ENCODE peak calls at places on chromosomes 16 and 17, in five cellular contexts. One of them, this sample, is unnamed.
A peak's percentile ranks its signal among the peaks of the same experiment; 100 is the strongest.

GRCh38 chr16:87337247-87337646 is 20.1 kb upstream of the C16orf95 start:
- DNase-seq in astrocyte of the cerebellum: no peak
- DNase-seq in tibial nerve: no peak
- DNase-seq in left ventricle myocardium inferior: no peak
- DNase-seq in kidney epithelial cell: no peak
- DNase-seq in this sample: no peak

GRCh38 chr16:27174798-27175197 is 28.5 kb upstream of the KDM8 start:
- DNase-seq in astrocyte of the cerebellum: no peak
- DNase-seq in tibial nerve: no peak
- DNase-seq in left ventricle myocardium inferior: no peak
- DNase-seq in kidney epithelial cell: peak; percentile 16
- DNase-seq in this sample: no peak

GRCh38 chr17:67575325-67575724 is 142.4 kb upstream of the NOL11 start:
- DNase-seq in astrocyte of the cerebellum: no peak
- DNase-seq in tibial nerve: no peak
- DNase-seq in left ventricle myocardium inferior: no peak
- DNase-seq in kidney epithelial cell: peak; percentile 49
- DNase-seq in this sample: no peak

GRCh38 chr17:73307130-73307529 is 4.7 kb downstream of the CDC42EP4 start:
- DNase-seq in astrocyte of the cerebellum: no peak
- DNase-seq in tibial nerve: no peak
- DNase-seq in left ventricle myocardium inferior: peak; percentile 58
- DNase-seq in kidney epithelial cell: no peak
- DNase-seq in this sample: no peak

GRCh38 chr17:70109497-70109896 is 34.5 kb downstream of the KCNJ16 start:
- DNase-seq in astrocyte of the cerebellum: no peak
- DNase-seq in tibial nerve: no peak
- DNase-seq in left ventricle myocardium inferior: no peak
- DNase-seq in kidney epithelial cell: no peak
- DNase-seq in this sample: no peak

GRCh38 chr17:81833160-81833920 is at the start of gene MCRIP1:
- DNase-seq in astrocyte of the cerebellum: peak; percentile 77
- DNase-seq in tibial nerve: peak; percentile 93
- DNase-seq in left ventricle myocardium inferior: peak; percentile 96
- DNase-seq in kidney epithelial cell: peak; percentile 55
- DNase-seq in this sample: peak; percentile 76

GRCh38 chr16:10684541-10685151 is 10.1 kb downstream of the TEKT5 start:
- DNase-seq in astrocyte of the cerebellum: no peak
- DNase-seq in tibial nerve: no peak
- DNase-seq in left ventricle myocardium inferior: no peak
- DNase-seq in kidney epithelial cell: no peak
- DNase-seq in this sample: no peak

GRCh38 chr17:36813957-36814356 is 123.3 kb upstream of the LHX1 start:
- DNase-seq in astrocyte of the cerebellum: no peak
- DNase-seq in tibial nerve: no peak
- DNase-seq in left ventricle myocardium inferior: no peak
- DNase-seq in kidney epithelial cell: no peak
- DNase-seq in this sample: no peak

GRCh38 chr17:72527819-72528218 is 407.0 kb downstream of the SOX9 start:
- DNase-seq in astrocyte of the cerebellum: no peak
- DNase-seq in tibial nerve: no peak
- DNase-seq in left ventricle myocardium inferior: no peak
- DNase-seq in kidney epithelial cell: no peak
- DNase-seq in this sample: no peak

GRCh38 chr17:7263071-7263800 is 958 bp upstream of the CLDN7 start:
- DNase-seq in astrocyte of the cerebellum: no peak
- DNase-seq in tibial nerve: no peak
- DNase-seq in left ventricle myocardium inferior: no peak
- DNase-seq in kidney epithelial cell: no peak
- DNase-seq in this sample: no peak

This sample was measured in retinal pigment epithelial cell.